ENCODE peak calls at places on chromosomes 1 and 21, in nine cellular contexts. J is nucleus accumbens; K is type B pancreatic cell; Z is fibroblast of mammary gland; R is A549; Q is activated T-cell treated with anti-CD3 and anti-CD28 coated beads, Interleukin-2, amount 50 U/mL, for 72 hours; X is OCI-LY7; S is psoas muscle; T is NCI-H82. C is an unnamed sample.

GRCh38 chr1:246961939-246962373 is 30.2 kb upstream of the AHCTF1 start:
- DNase-seq in Z (peak), K (no peak), J (no peak), S (no peak), R (no peak), T (no peak), X (no peak), Q (no peak), C (no peak)

GRCh38 chr1:86704972-86705632 is 726 bp downstream of the SH3GLB1 start:
- DNase-seq in K (peak), T (peak), Z (peak), J (peak), X (peak), Q (peak), R (peak), S (peak), C (peak)

GRCh38 chr1:156308078-156308477 is 9.0 kb upstream of the VHLL start:
- DNase-seq in K (no peak), S (no peak), T (no peak), Z (peak), J (no peak), Q (no peak), X (no peak), R (no peak), C (no peak)

GRCh38 chr1:40244138-40244744 is 3.5 kb upstream of the TMCO2 start:
- DNase-seq in K (no peak), T (no peak), Q (no peak), Z (no peak), J (no peak), S (no peak), X (no peak), R (no peak), C (no peak)

GRCh38 chr1:89719502-89720306 is 86.8 kb downstream of the LRRC8C start:
- DNase-seq in S (no peak), K (no peak), T (peak), X (peak), J (no peak), R (no peak), Q (peak), Z (peak), C (no peak)

GRCh38 chr1:235270625-235271024 is 57.4 kb downstream of the ARID4B start:
- DNase-seq in Z (peak), T (no peak), J (no peak), S (no peak), K (no peak), X (no peak), Q (no peak), R (no peak), C (no peak)

GRCh38 chr1:229860926-229861325 is 206.1 kb upstream of the GALNT2 start:
- DNase-seq in Q (no peak), T (no peak), J (no peak), R (no peak), Z (no peak), K (no peak), S (no peak), X (no peak), C (no peak)

GRCh38 chr1:203117611-203118575 is 9.6 kb upstream of the ADORA1 start:
- DNase-seq in K (peak), X (no peak), T (peak), J (peak), S (peak), R (peak), Z (peak), Q (peak), C (peak)

GRCh38 chr1:201275266-201275666 is 8.0 kb upstream of the PKP1 start:
- DNase-seq in R (peak), Z (peak), X (no peak), Q (no peak), K (no peak), T (no peak), J (no peak), S (peak), C (no peak)

GRCh38 chr1:43464840-43465693 is 11.3 kb upstream of the HYI start:
- DNase-seq in Z (peak), S (no peak), J (no peak), X (no peak), T (peak), K (no peak), Q (no peak), R (no peak), C (no peak)

GRCh38 chr1:15014521-15014920 is 139.0 kb upstream of the TMEM51 start:
- DNase-seq in R (no peak), X (no peak), T (no peak), J (no peak), S (no peak), Q (no peak), K (no peak), Z (no peak), C (no peak)

GRCh38 chr1:14521602-14522001 is 76.9 kb upstream of the KAZN start:
- DNase-seq in J (no peak), T (no peak), Z (peak), S (no peak), K (no peak), R (no peak), Q (no peak), X (peak), C (no peak)

GRCh38 chr1:214678386-214678785 is 75.4 kb downstream of the CENPF start:
- DNase-seq in Q (no peak), R (no peak), J (no peak), Z (peak), X (no peak), S (no peak), T (no peak), K (no peak), C (no peak)

GRCh38 chr1:72439036-72439435 is 156.7 kb upstream of the NEGR1 start:
- DNase-seq in J (no peak), Z (peak), Q (no peak), X (no peak), K (no peak), R (no peak), T (no peak), S (no peak), C (no peak)

GRCh38 chr1:35790670-35791069 is 17.1 kb upstream of the AGO4 start:
- DNase-seq in X (no peak), K (no peak), Z (no peak), S (no peak), Q (no peak), T (no peak), J (no peak), R (no peak), C (no peak)

GRCh38 chr1:79304131-79304530 is 297.6 kb upstream of the ADGRL4 start:
- DNase-seq in S (no peak), Q (no peak), X (no peak), T (no peak), Z (peak), J (no peak), K (no peak), R (no peak), C (no peak)

GRCh38 chr1:194171596-194171995 is 985.2 kb upstream of the B3GALT2 start:
- DNase-seq in X (no peak), Q (no peak), K (no peak), J (no peak), S (no peak), Z (no peak), T (no peak), R (no peak), C (no peak)

GRCh38 chr1:6052543-6053205 is 7.0 kb downstream of the KCNAB2 start:
- DNase-seq in Q (peak), S (peak), J (peak), Z (peak), T (peak), R (peak), K (no peak), X (peak), C (peak)

GRCh38 chr1:198543670-198544260 is 3.3 kb upstream of the ATP6V1G3 start:
- DNase-seq in S (no peak), J (no peak), R (no peak), K (no peak), X (peak), T (no peak), Q (no peak), Z (no peak), C (no peak)

GRCh38 chr1:212545941-212546638 is 62.5 kb upstream of the ATF3 start:
- DNase-seq in S (no peak), R (no peak), J (no peak), T (no peak), Z (peak), X (no peak), Q (no peak), K (no peak), C (no peak)

GRCh38 chr1:4020411-4020810 is 120.3 kb upstream of the C1orf174 start:
- DNase-seq in T (no peak), Z (no peak), K (peak), J (no peak), R (no peak), Q (no peak), S (no peak), X (no peak), C (no peak)

GRCh38 chr21:15688809-15689208 is 41.0 kb upstream of the USP25 start:
- DNase-seq in Z (no peak), X (no peak), K (no peak), Q (no peak), R (no peak), J (no peak), S (no peak), T (no peak), C (no peak)

GRCh38 chr1:21175324-21175669 is 1.4 kb downstream of the EIF4G3 start:
- DNase-seq in T (peak), K (no peak), Q (peak), S (no peak), Z (peak), X (peak), R (no peak), J (no peak), C (peak)

GRCh38 chr1:199279872-199280649 is 641.2 kb downstream of the PTPRC start:
- DNase-seq in S (no peak), K (no peak), X (no peak), Q (peak), Z (peak), R (no peak), J (no peak), T (peak), C (no peak)

GRCh38 chr1:19169642-19170041 is 40.4 kb downstream of the UBR4 start:
- DNase-seq in S (no peak), R (no peak), T (no peak), K (no peak), X (no peak), J (no peak), Q (no peak), Z (peak), C (no peak)

GRCh38 chr1:116737855-116738318 is 16.3 kb upstream of the CD2 start:
- DNase-seq in T (no peak), J (no peak), Z (no peak), R (no peak), K (no peak), X (peak), Q (peak), S (no peak), C (peak)

GRCh38 chr1:179781962-179782361 is 38.9 kb downstream of the FAM163A start:
- DNase-seq in Z (peak), K (no peak), Q (no peak), X (no peak), S (peak), R (no peak), J (no peak), T (peak), C (no peak)

GRCh38 chr1:66553846-66554245 is 19.9 kb downstream of the SGIP1 start:
- DNase-seq in K (no peak), Z (peak), S (no peak), R (no peak), T (no peak), Q (no peak), J (no peak), X (no peak), C (no peak)

C was measured in activated CD8-positive, alpha-beta T cell treated with anti-CD3 and anti-CD28 coated beads, Interleukin-2, amount 10 ng/mL, durations not matched to agents 7 days and 5 days.